ENCODE peak calls at places on chromosomes 11 and 22, in seven cellular contexts. T is left ventricle myocardium inferior; N is CD8-positive, alpha-beta T cell; Z is HAP-1; K is MM.1S; B is ovary; U is cardiac muscle cell. C is an unnamed sample.

GRCh38 chr22:20803696-20804324 is 29.9 kb downstream of the SERPIND1 start:
- DNase-seq in T (no peak), N (no peak), Z (peak; percentile 60), K (no peak), B (no peak), U (peak; percentile 56), C (no peak)

GRCh38 chr11:66268953-66269906 is 791 bp downstream of the RAB1B start:
- DNase-seq in T (no peak), N (no peak), Z (peak; percentile 50), K (no peak), B (peak; percentile 42), U (peak; percentile 41), C (no peak)

GRCh38 chr11:27209562-27210005 is 153.4 kb downstream of the CCDC34 start:
- DNase-seq in T (peak; percentile 48), N (no peak), Z (peak; percentile 32), K (no peak), B (no peak), U (peak; percentile 87), C (no peak)

GRCh38 chr11:15053201-15053685 is 20.1 kb upstream of the CALCB start:
- DNase-seq in T (no peak), N (no peak), Z (no peak), K (no peak), B (no peak), U (no peak), C (no peak)

GRCh38 chr11:45097721-45098493 is 48.5 kb upstream of the PRDM11 start:
- DNase-seq in T (no peak), N (no peak), Z (peak; percentile 83), K (peak; percentile 67), B (peak; percentile 34), U (peak; percentile 86), C (peak; percentile 58)

GRCh38 chr11:17386331-17387084 is 2.0 kb downstream of the KCNJ11 start:
- DNase-seq in T (peak; percentile 65), N (no peak), Z (peak; percentile 76), K (peak; percentile 78), B (no peak), U (peak; percentile 60), C (peak; percentile 76)

GRCh38 chr22:25374871-25375270 is 155.4 kb downstream of the CRYBB2 start:
- DNase-seq in T (no peak), N (no peak), Z (no peak), K (no peak), B (no peak), U (no peak), C (no peak)

GRCh38 chr11:46293616-46294015 is 16.2 kb downstream of the CREB3L1 start:
- DNase-seq in T (no peak), N (no peak), Z (no peak), K (no peak), B (no peak), U (peak; percentile 80), C (no peak)

GRCh38 chr11:117273550-117274289 is 17.4 kb upstream of the BACE1-AS start:
- DNase-seq in T (no peak), N (no peak), Z (no peak), K (no peak), B (no peak), U (peak; percentile 83), C (no peak)

GRCh38 chr22:47092896-47093311 is 330.5 kb downstream of the TBC1D22A start:
- DNase-seq in T (no peak), N (no peak), Z (no peak), K (no peak), B (no peak), U (peak; percentile 88), C (peak; percentile 65)

GRCh38 chr11:94141511-94142307 is 13.1 kb downstream of the PANX1 start:
- DNase-seq in T (no peak), N (no peak), Z (no peak), K (no peak), B (no peak), U (no peak), C (no peak)

GRCh38 chr22:40203568-40203967 is 25.8 kb downstream of the TNRC6B start:
- DNase-seq in T (no peak), N (no peak), Z (no peak), K (peak; percentile 78), B (no peak), U (no peak), C (no peak)

DNA sequence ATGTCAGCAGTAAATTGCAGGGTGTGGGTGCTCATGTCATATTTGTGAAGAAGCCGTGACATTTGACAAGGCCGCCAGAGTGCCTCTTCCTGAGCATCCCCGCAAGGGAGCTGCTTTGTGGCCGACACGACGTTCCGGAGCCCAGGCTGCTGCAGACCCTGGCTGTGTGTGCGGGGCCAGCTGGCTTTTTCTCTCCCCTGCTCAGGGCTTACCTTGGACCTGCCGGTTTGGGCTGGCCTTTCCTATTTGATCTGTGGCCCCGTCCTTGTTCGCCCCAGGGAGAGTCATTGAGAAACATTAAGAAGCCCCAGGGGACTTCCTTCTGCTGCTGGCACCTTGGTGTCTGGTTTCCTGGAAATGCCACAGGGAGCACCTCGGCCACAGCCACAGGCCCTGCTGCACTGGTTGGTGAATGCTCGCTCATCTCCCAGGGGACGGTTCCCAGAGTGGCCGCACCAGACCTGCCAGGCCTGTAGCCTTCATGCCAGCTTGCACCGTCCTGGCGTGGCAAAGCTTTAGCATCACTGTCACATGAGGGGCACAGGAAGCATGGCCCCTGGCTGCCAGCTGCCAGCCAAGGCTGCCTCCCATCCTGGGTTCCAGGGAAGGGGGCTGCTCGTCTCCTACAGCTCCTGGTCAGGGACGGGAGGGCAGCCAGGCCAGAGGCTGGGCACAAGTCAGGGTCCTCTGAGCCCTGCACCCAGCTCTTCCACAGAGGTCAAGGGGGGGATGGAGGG is 5.4 kb downstream of the GRK2 start:
- DNase-seq in T (no peak), N (no peak), Z (no peak), K (no peak), B (no peak), U (no peak), C (no peak)
- H3K4me3 ChIP-seq in T (peak overlapping the region; percentile 98), N (peak overlapping the region; percentile 85), Z (no peak overlapping the region), K (no peak overlapping the region), B (no peak overlapping the region), U (no peak overlapping the region), C (no peak overlapping the region)

DNA sequence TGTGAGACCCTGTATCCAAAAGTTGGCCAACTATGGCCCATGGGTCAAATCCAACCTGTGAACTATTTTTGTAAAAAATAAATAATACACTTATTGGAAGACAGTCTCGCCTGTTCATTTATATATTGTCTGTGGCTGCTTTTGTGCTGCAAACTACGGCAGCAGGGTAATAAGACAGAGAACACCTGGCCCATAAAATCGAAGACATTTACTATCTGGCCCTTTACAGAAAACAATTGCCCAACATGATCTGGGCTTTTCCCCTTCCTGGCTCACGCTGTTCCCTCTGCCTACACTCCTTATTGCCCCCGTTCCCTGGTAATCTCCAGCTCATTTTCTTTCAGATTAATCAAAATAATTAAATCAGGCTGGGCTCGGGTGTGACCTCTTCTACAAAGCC is 5.6 kb downstream of the PLAAT2 start:
- DNase-seq in T (no peak), N (no peak), Z (no peak), K (no peak), B (no peak), U (no peak), C (no peak)
- H3K27me3 ChIP-seq in T (no peaks in the 10 kb centered on the region), N (no peaks in the 10 kb centered on the region), Z (no peaks in the 10 kb centered on the region), K (no peaks in the 10 kb centered on the region), B (no peaks in the 10 kb centered on the region), U (no peaks in the 10 kb centered on the region), C (no peaks in the 10 kb centered on the region)

GRCh38 chr22:43094551-43094950 is 5.4 kb upstream of the TTLL1 start:
- DNase-seq in T (no peak), N (no peak), Z (no peak), K (no peak), B (no peak), U (no peak), C (no peak)

GRCh38 chr22:43092085-43092484 is 2.9 kb upstream of the TTLL1 start:
- DNase-seq in T (no peak), N (no peak), Z (no peak), K (no peak), B (no peak), U (no peak), C (no peak)

GRCh38 chr22:43090130-43090789 is 1.1 kb upstream of the TTLL1 start:
- DNase-seq in T (peak; percentile 34), N (peak; percentile 14), Z (peak; percentile 70), K (peak; percentile 67), B (peak; percentile 51), U (peak; percentile 90), C (peak; percentile 52)

GRCh38 chr22:43096420-43096819 is 7.2 kb upstream of the TTLL1 start:
- DNase-seq in T (no peak), N (no peak), Z (no peak), K (no peak), B (no peak), U (no peak), C (no peak)

DNA sequence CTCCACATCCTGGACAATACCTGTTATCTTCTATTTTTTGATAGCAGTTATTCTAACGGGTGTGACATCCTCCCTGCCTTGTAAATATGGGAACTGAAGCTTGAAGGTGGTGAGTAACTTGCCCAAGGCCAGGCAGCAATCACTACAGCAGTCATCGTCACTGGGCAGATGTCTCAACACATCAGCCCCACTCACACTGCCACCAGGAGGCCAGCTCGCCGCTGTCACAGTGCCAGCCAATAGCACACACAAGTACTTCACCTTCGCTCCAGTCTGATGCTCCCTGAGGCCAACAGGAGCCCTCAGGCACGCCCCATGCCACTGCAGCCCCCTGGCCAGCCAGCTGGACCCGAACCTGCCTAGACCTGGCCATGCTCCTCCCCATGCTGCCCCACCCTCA is 4.9 kb upstream of the TTLL1 start:
- DNase-seq in T (peak; percentile 70), N (no peak), Z (no peak), K (no peak), B (no peak), U (no peak), C (peak; percentile 92)
- H3K4me3 ChIP-seq in T (no peak overlapping the region), N (no peak overlapping the region), Z (no peak overlapping the region), K (no peak overlapping the region), B (no peak overlapping the region), U (no peak overlapping the region), C (no peak overlapping the region)

GRCh38 chr22:29205260-29205597 is 467 bp upstream of the EMID1 start:
- DNase-seq in T (no peak), N (no peak), Z (no peak), K (no peak), B (no peak), U (no peak), C (peak; percentile 50)

GRCh38 chr22:29203883-29204282 is 1.8 kb upstream of the EMID1 start:
- DNase-seq in T (no peak), N (no peak), Z (no peak), K (peak; percentile 9), B (no peak), U (no peak), C (no peak)

GRCh38 chr22:29205598-29206371 is at the start of gene EMID1:
- DNase-seq in T (peak; percentile 37), N (no peak), Z (peak; percentile 69), K (peak; percentile 53), B (peak; percentile 51), U (peak; percentile 43), C (peak; percentile 67)

GRCh38 chr22:29203456-29203855 is 2.2 kb upstream of the EMID1 start:
- DNase-seq in T (no peak), N (no peak), Z (no peak), K (peak; percentile 10), B (no peak), U (no peak), C (no peak)

DNA sequence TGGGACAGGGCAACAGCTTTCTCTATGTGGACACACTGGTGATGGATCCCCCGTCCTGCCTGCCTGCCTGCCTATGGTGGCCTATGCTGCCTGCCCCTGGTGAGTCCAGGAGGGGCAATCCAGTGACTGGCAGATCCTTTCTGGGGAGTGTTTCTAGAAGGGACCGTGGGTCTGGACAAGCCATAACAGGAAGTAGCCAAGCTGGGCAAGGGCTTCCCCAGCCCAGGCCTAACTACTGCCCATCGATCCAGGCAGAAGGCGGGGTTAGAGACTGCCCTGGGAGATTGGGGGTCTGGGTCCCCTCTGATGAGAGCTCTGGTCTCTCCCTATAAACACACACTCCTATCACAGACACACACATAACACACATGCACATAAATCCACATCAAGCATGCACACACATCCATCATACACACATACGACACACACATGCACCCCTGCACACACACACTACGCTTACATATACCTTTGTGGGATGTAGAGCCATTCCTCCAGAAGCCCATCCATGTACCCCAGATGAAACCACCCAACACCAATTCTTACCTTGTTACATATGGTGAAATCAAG is 996 bp upstream of the EMID1 start:
- DNase-seq in T (no peak), N (no peak), Z (no peak), K (no peak), B (no peak), U (no peak), C (no peak)
- H3K27me3 ChIP-seq in T (peaks cover 15% of the 10 kb centered on the region), N (peaks cover 7% of the 10 kb centered on the region), Z (no peaks in the 10 kb centered on the region), K (no peaks in the 10 kb centered on the region), B (no peaks in the 10 kb centered on the region), U (no peaks in the 10 kb centered on the region), C (no peaks in the 10 kb centered on the region)